ENCODE peak calls at places on chromosome 14, in ten cellular contexts. W is colonic mucosa, O is adipocyte, I is transverse colon, N is psoas muscle, B is heart right ventricle, Z is Peyer's patch, V is GM23338, D is K562, R is H1. S is an unnamed sample.

GRCh38 chr14:99943620-99944019 is 121.6 kb upstream of the EVL start:
- DNase-seq in D (no peak), V (no peak), I (no peak), Z (no peak), W (no peak), O (no peak), B (no peak), N (no peak), R (no peak), S (peak; percentile 43)

GRCh38 chr14:56243110-56243509 is 124.9 kb downstream of the PELI2 start:
- DNase-seq in V (peak; percentile 31), B (no peak), W (no peak), R (no peak), Z (no peak), D (no peak), O (peak; percentile 12), I (no peak), N (no peak), S (no peak)

GRCh38 chr14:105860615-105861580 is 334.5 kb downstream of the TMEM121 start:
- DNase-seq in Z (peak; percentile 45), I (peak; percentile 14), V (no peak), N (no peak), B (no peak), O (no peak), R (no peak), D (no peak), W (no peak), S (no peak)

GRCh38 chr14:92693998-92694780 is 54.2 kb downstream of the LGMN start:
- DNase-seq in I (no peak), B (no peak), N (no peak), V (no peak), D (no peak), O (no peak), Z (no peak), W (no peak), R (no peak), S (peak; percentile 28)

GRCh38 chr14:72451081-72451972 is 442.6 kb downstream of the DPF3 start:
- DNase-seq in Z (peak; percentile 62), W (no peak), B (no peak), R (no peak), D (no peak), N (no peak), I (peak; percentile 17), V (no peak), O (peak; percentile 9), S (peak; percentile 44)

GRCh38 chr14:75229923-75230792 is 48.5 kb upstream of the FOS start:
- DNase-seq in R (no peak), V (peak; percentile 70), Z (peak; percentile 90), N (no peak), I (peak; percentile 69), D (peak; percentile 55), B (peak; percentile 83), W (peak; percentile 66), O (peak; percentile 26), S (peak; percentile 92)

GRCh38 chr14:73634333-73634833 is 10.4 kb upstream of the DNAL1 start:
- DNase-seq in W (peak; percentile 35), V (peak; percentile 94), B (peak; percentile 22), N (peak; percentile 37), D (no peak), I (peak; percentile 55), Z (peak; percentile 58), O (no peak), R (peak; percentile 66), S (peak; percentile 13)

GRCh38 chr14:68468437-68469207 is 324.2 kb downstream of the ZFP36L1 start:
- DNase-seq in D (no peak), O (no peak), Z (peak; percentile 73), I (no peak), W (no peak), R (no peak), N (no peak), V (no peak), B (no peak), S (peak; percentile 55)

GRCh38 chr14:59394268-59394667 is 70.9 kb downstream of the GPR135 start:
- DNase-seq in W (no peak), R (no peak), N (no peak), D (no peak), I (no peak), Z (no peak), B (no peak), O (no peak), V (no peak), S (no peak)

GRCh38 chr14:83828406-83828805 is 1701.5 kb upstream of the FLRT2 start:
- DNase-seq in Z (no peak), N (no peak), W (no peak), D (no peak), B (no peak), V (no peak), R (no peak), O (peak; percentile 44), I (no peak), S (no peak)

GRCh38 chr14:36654185-36655053 is 7.2 kb upstream of the PAX9 start:
- DNase-seq in D (no peak), N (no peak), I (no peak), R (no peak), W (no peak), O (no peak), V (peak; percentile 78), Z (no peak), B (no peak), S (no peak)
- H3K27me3 ChIP-seq in D (no peaks in the 10 kb centered on the region), N (peaks cover 100% of the 10 kb centered on the region), I (peaks cover 100% of the 10 kb centered on the region), R (peaks cover 100% of the 10 kb centered on the region), W (peaks cover 95% of the 10 kb centered on the region), O (peaks cover 97% of the 10 kb centered on the region), V (peaks cover 100% of the 10 kb centered on the region), Z (no peaks in the 10 kb centered on the region), B (peaks cover 61% of the 10 kb centered on the region), S (peaks cover 64% of the 10 kb centered on the region)

GRCh38 chr14:77025744-77026165 is 2.8 kb downstream of the IRF2BPL start:
- DNase-seq in W (no peak), D (no peak), I (no peak), N (peak; percentile 41), O (peak; percentile 32), B (no peak), Z (no peak), V (peak; percentile 46), R (no peak), S (no peak)

GRCh38 chr14:77024171-77024627 is 4.3 kb downstream of the IRF2BPL start:
- DNase-seq in V (peak; percentile 99), Z (peak; percentile 68), I (peak; percentile 67), N (no peak), B (no peak), R (no peak), D (peak; percentile 40), O (peak; percentile 59), W (peak; percentile 75), S (peak; percentile 76)

GRCh38 chr14:77027538-77028383 is 747 bp downstream of the IRF2BPL start:
- DNase-seq in Z (peak; percentile 87), I (peak; percentile 75), N (peak; percentile 76), R (no peak), O (peak; percentile 85), W (peak; percentile 75), B (peak; percentile 81), V (peak; percentile 58), D (peak; percentile 76), S (peak; percentile 58)

GRCh38 chr14:77026930-77027537 is 1.5 kb downstream of the IRF2BPL start:
- DNase-seq in D (peak; percentile 37), V (peak; percentile 55), Z (peak; percentile 76), R (no peak), O (peak; percentile 55), I (no peak), N (peak; percentile 64), W (no peak), B (peak; percentile 40), S (peak; percentile 50)

GRCh38 chr14:77026166-77026929 is 2.2 kb downstream of the IRF2BPL start:
- DNase-seq in Z (peak; percentile 63), B (no peak), W (no peak), D (no peak), O (peak; percentile 61), N (peak; percentile 50), V (peak; percentile 56), I (no peak), R (no peak), S (peak; percentile 59)
- H3K4me1 ChIP-seq in Z (peaks cover 3% of the 10 kb centered on the region), B (peaks cover 62% of the 10 kb centered on the region), W (peaks cover 25% of the 10 kb centered on the region), D (peaks cover 57% of the 10 kb centered on the region), O (peaks cover 43% of the 10 kb centered on the region), N (peaks cover 63% of the 10 kb centered on the region), V (peaks cover 46% of the 10 kb centered on the region), I (peaks cover 55% of the 10 kb centered on the region), R (peaks cover 32% of the 10 kb centered on the region), S (peaks cover 13% of the 10 kb centered on the region)

GRCh38 chr14:20346713-20347112 is 3.3 kb downstream of the PARP2 start:
- DNase-seq in I (no peak), W (no peak), B (no peak), D (no peak), Z (no peak), V (no peak), O (no peak), R (no peak), N (no peak), S (no peak)
- H3K36me3 ChIP-seq in I (no peaks in the 10 kb centered on the region), W (no peaks in the 10 kb centered on the region), B (peaks cover 22% of the 10 kb centered on the region), D (peaks cover 46% of the 10 kb centered on the region), Z (no peaks in the 10 kb centered on the region), V (peaks cover 50% of the 10 kb centered on the region), O (peaks cover 45% of the 10 kb centered on the region), R (peaks cover 18% of the 10 kb centered on the region), N (peaks cover 4% of the 10 kb centered on the region), S (no peaks in the 10 kb centered on the region)

GRCh38 chr14:52315355-52315718 is 1.2 kb downstream of the PTGER2 start:
- DNase-seq in Z (peak; percentile 58), O (no peak), B (no peak), W (no peak), D (no peak), R (no peak), V (peak; percentile 6), N (no peak), I (no peak), S (peak; percentile 17)

GRCh38 chr14:52313493-52313881 is 625 bp upstream of the PTGER2 start:
- DNase-seq in Z (no peak), D (no peak), B (no peak), I (no peak), W (no peak), V (peak; percentile 11), R (no peak), O (no peak), N (no peak), S (peak; percentile 11)

GRCh38 chr14:52312872-52313492 is 1.1 kb upstream of the PTGER2 start:
- DNase-seq in R (no peak), N (no peak), O (no peak), B (no peak), D (no peak), W (no peak), V (no peak), I (no peak), Z (no peak), S (no peak)

GRCh38 chr14:52314521-52315354 is 626 bp downstream of the PTGER2 start:
- DNase-seq in W (peak; percentile 45), B (no peak), V (peak; percentile 56), Z (peak; percentile 55), O (peak; percentile 56), N (peak; percentile 25), R (no peak), I (peak; percentile 41), D (no peak), S (no peak)

DNA sequence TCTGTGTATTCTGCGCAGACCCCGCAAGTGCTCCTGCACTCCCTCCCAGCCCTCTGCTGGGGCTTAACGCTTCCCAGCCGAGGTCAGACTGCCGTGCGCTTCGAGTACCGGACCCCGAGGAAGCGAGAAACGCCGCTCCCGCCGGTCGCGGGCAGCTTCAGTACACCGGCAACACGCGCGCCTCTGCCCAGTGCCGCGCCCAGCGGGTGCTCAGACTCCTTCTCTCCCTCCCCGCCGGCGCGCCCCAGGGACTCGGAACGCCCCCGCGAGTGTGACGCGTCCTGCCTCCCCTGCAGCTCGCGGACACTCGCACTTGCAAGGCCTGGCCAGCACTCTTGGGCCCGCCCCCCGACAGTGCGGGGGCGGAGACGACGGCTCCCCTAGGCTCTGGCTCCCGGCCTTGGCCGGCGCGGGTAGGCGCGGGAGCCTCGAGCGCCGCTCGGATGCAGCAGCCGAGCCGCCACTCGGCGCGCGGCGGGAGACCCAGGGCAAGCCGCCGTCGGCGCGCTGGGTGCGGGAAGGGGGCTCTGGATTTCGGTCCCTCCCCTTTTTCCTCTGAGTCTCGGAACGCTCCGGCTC is at the start of gene PTGER2:
- DNase-seq in B (peak; percentile 79), R (no peak), D (peak; percentile 74), Z (peak; percentile 95), V (peak; percentile 70), N (peak; percentile 88), W (peak; percentile 88), I (peak; percentile 95), O (peak; percentile 97), S (peak; percentile 71)
- H3K27me3 ChIP-seq in B (no peaks in the 10 kb centered on the region), R (peaks cover 48% of the 10 kb centered on the region), D (peaks cover 2% of the 10 kb centered on the region), Z (no peaks in the 10 kb centered on the region), V (peaks cover 64% of the 10 kb centered on the region), N (peaks cover 40% of the 10 kb centered on the region), W (no peaks in the 10 kb centered on the region), I (peaks cover 6% of the 10 kb centered on the region), O (no peaks in the 10 kb centered on the region), S (no peaks in the 10 kb centered on the region)